ENCODE peak calls at places on chromosome X, in five cellular contexts. H, R, U, V and I are unnamed samples.

GRCh38 chrX:63514575-63514967 is 163.4 kb upstream of the SPIN4 start:
- DNase-seq in H (no peak), R (no peak), U (no peak), V (no peak), I (no peak)

GRCh38 chrX:23902419-23902818 is 5.3 kb downstream of the APOO start:
- DNase-seq in H (no peak), R (peak), U (no peak), V (peak), I (no peak)

GRCh38 chrX:43866423-43866822 is 15.8 kb downstream of the MAOB start:
- DNase-seq in H (no peak), R (no peak), U (no peak), V (no peak), I (no peak)

GRCh38 chrX:22323541-22323940 is 50.8 kb downstream of the CBLL2 start:
- DNase-seq in H (no peak), R (no peak), U (no peak), V (peak), I (no peak)

GRCh38 chrX:150463566-150463965 is 100.4 kb downstream of the MAMLD1 start:
- DNase-seq in H (no peak), R (no peak), U (no peak), V (no peak), I (no peak)

GRCh38 chrX:69119122-69119521 is 46.1 kb downstream of the PJA1 start:
- DNase-seq in H (no peak), R (no peak), U (no peak), V (no peak), I (no peak)

GRCh38 chrX:16436348-16437188 is 213.4 kb upstream of the S100G start:
- DNase-seq in H (peak), R (peak), U (no peak), V (peak), I (peak)

GRCh38 chrX:143934542-143934941 is 50.7 kb downstream of the UBE2NL start:
- DNase-seq in H (no peak), R (no peak), U (no peak), V (no peak), I (no peak)

GRCh38 chrX:24117288-24117687 is 32.2 kb upstream of the ZFX start:
- DNase-seq in H (peak), R (no peak), U (no peak), V (peak), I (peak)

GRCh38 chrX:134999469-134999868 is 8.7 kb downstream of the SMIM10 start:
- DNase-seq in H (no peak), R (peak), U (no peak), V (peak), I (no peak)

GRCh38 chrX:134676440-134676839 is 18.2 kb upstream of the PLAC1 start:
- DNase-seq in H (no peak), R (no peak), U (no peak), V (peak), I (no peak)

GRCh38 chrX:22313757-22314156 is 41.0 kb downstream of the CBLL2 start:
- DNase-seq in H (no peak), R (no peak), U (no peak), V (no peak), I (no peak)

GRCh38 chrX:150405576-150405975 is 42.5 kb downstream of the MAMLD1 start:
- DNase-seq in H (no peak), R (peak), U (no peak), V (no peak), I (no peak)

GRCh38 chrX:11462136-11462535 is 168.9 kb downstream of the AMELX start:
- DNase-seq in H (no peak), R (no peak), U (no peak), V (peak), I (no peak)

GRCh38 chrX:134718329-134719317 is 60.4 kb upstream of the PLAC1 start:
- DNase-seq in H (no peak), R (peak), U (no peak), V (peak), I (peak)

GRCh38 chrX:45621356-45622041 is 420.8 kb upstream of the DIPK2B start:
- DNase-seq in H (no peak), R (peak), U (no peak), V (peak), I (no peak)

GRCh38 chrX:53251307-53251706 is 26.3 kb upstream of the KDM5C start:
- DNase-seq in H (no peak), R (no peak), U (no peak), V (peak), I (no peak)

GRCh38 chrX:5646818-5647217 is 581.8 kb downstream of the NLGN4X start:
- DNase-seq in H (no peak), R (peak), U (no peak), V (no peak), I (no peak)

GRCh38 chrX:48971325-48972213 is at the start of gene KCND1:
- DNase-seq in H (no peak), R (no peak), U (no peak), V (peak), I (peak)

GRCh38 chrX:152601848-152602616 is 35.7 kb upstream of the GABRQ start:
- DNase-seq in H (no peak), R (peak), U (no peak), V (peak), I (no peak)

GRCh38 chrX:115553171-115553570 is 7.8 kb upstream of the PLS3 start:
- DNase-seq in H (no peak), R (no peak), U (no peak), V (no peak), I (no peak)

GRCh38 chrX:115549008-115549407 is 12.0 kb upstream of the PLS3 start:
- DNase-seq in H (no peak), R (no peak), U (no peak), V (no peak), I (no peak)

DNA sequence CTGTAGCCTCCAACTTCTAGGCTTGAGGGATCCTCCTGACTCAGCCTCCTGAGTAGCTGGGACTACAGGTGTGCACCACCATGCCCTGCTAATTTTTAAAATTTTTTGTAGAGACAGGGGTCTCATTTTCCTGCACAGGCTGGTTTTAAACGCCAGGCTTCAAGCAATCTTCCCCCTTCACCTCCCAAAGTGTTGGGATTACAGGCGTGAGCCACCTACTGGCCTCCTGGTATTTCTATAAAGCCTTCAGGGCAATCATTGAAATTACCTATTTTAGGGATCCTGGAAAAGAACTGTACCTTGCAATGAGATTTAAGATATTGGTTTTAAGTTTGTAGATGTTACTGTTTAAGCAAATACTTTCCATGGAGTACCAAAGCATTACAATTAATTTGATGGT is 13.5 kb upstream of the PLS3 start:
- DNase-seq in H (no peak), R (no peak), U (no peak), V (no peak), I (no peak)
- TF ChIP-seq CTCF in H (no peak), R (no peak), U (no peak), V (peak), I (no peak)

GRCh38 chrX:19382500-19383145 is 38.9 kb downstream of the PDHA1 start:
- DNase-seq in H (peak), R (peak), U (no peak), V (peak), I (no peak)
- TF ChIP-seq CTCF in H (peak), R (peak), U (peak), V (peak), I (no peak)

GRCh38 chrX:154380153-154380552 is 1.1 kb downstream of the EMD start:
- DNase-seq in H (no peak), R (no peak), U (no peak), V (peak), I (no peak)

GRCh38 chrX:154380787-154381186 is 1.7 kb downstream of the EMD start:
- DNase-seq in H (no peak), R (no peak), U (no peak), V (no peak), I (no peak)

GRCh38 chrX:154378059-154378798 is 866 bp upstream of the EMD start:
- DNase-seq in H (no peak), R (no peak), U (no peak), V (peak), I (peak)

GRCh38 chrX:154379569-154379951 is 465 bp downstream of the EMD start:
- DNase-seq in H (no peak), R (no peak), U (no peak), V (no peak), I (no peak)

DNA sequence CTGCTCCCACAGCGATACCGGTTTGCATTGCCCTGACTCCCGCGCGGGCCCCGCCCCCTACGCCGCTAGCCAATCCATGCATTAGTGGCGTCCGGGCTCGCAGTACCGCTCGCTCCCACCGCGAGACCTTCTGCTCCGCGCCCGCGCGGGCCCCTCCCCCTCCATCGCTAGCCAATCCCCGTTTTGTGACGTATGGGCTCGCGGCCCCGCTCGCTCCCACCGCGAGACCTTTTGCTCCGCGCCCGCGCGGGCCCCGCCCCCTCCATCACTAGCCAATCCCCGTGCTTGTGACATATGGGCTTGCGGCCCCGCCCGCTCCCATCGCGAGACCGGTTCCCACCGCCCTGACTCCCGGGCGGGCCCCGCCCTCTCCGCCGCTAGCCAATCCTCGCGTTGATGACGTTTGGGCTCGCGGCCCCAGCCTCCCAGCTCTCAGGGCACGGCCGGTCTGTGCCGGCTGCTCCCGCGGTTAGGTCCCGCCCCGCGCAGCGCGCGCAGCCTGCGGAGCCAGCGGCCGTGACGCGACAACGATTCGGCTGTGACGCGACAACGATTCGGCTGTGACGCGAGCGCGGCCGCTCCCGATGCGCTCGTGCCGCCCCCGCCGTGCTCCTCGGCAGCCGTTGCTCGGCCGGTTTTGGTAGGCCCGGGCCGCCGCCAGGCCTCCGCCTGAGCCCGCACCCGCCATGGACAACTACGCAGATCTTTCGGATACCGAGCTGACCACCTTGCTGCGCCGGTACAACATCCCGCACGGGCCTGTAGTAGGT is at the start of gene EMD:
- DNase-seq in H (peak), R (peak), U (peak), V (peak), I (peak)
- TF ChIP-seq CTCF in H (peak), R (no peak), U (no peak), V (no peak), I (no peak)

DNA sequence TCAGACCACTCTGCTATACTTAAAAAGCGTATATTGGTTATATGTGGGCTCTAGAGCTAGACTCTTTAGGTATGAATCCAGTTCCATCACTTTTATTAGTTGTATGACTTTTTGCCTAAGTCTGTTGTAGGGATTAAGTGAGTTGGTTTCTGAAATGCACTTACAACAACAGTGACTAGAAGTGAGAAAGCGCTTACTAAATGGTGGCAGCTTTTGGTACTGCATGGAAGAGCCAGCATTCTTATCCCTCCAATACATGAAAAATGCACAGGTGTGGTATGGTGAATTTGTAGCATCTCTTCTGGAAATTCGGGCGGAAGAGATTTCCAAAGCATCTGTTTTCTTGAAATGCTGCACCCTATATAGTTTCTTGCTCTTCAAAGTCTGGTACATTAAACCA is 117.1 kb downstream of the SPANXA1 start:
- DNase-seq in H (no peak), R (no peak), U (no peak), V (peak), I (no peak)
- TF ChIP-seq CTCF in H (peak), R (no peak), U (no peak), V (peak), I (no peak)

GRCh38 chrX:125137521-125137920 is 182.2 kb upstream of the TEX13C start:
- DNase-seq in H (no peak), R (no peak), U (no peak), V (no peak), I (no peak)

GRCh38 chrX:125131146-125131545 is 188.5 kb upstream of the TEX13C start:
- DNase-seq in H (no peak), R (no peak), U (no peak), V (no peak), I (no peak)

GRCh38 chrX:125132274-125132673 is 187.4 kb upstream of the TEX13C start:
- DNase-seq in H (no peak), R (peak), U (no peak), V (peak), I (no peak)
- TF ChIP-seq CTCF in H (peak), R (peak), U (peak), V (peak), I (no peak)